ENCODE peak calls at places on chromosomes 12 and 14, in six cellular contexts. E is tibial nerve, Y is stomach, B is sigmoid colon, G is A549, O is H1. Q is an unnamed sample. For H3K4me1, the result is how much of the 10 kb centered on the place peaks cover.

GRCh38 chr12:114990396-114990795 is 306.4 kb upstream of the TBX3 start:
- DNase-seq in G (no peak), O (no peak), Y (no peak), E (no peak), B (no peak), Q (no peak)

GRCh38 chr14:61517861-61518802 is 177.2 kb upstream of the HIF1A start:
- DNase-seq in O (no peak), Y (peak), E (no peak), G (no peak), B (no peak), Q (no peak)

GRCh38 chr14:39383026-39383626 is 49.1 kb downstream of the FBXO33 start:
- DNase-seq in E (no peak), O (no peak), B (no peak), G (no peak), Y (no peak), Q (no peak)

GRCh38 chr12:3673960-3674708 is 78.8 kb downstream of the CRACR2A start:
- DNase-seq in O (no peak), E (no peak), G (no peak), Y (no peak), B (no peak), Q (no peak)

GRCh38 chr14:64303471-64303917 is 9.3 kb upstream of the ESR2 start:
- DNase-seq in G (peak), O (peak), E (no peak), Y (no peak), B (no peak), Q (no peak)

GRCh38 chr14:56810341-56810740 is at the start of gene OTX2:
- DNase-seq in G (no peak), B (no peak), E (no peak), Y (no peak), O (no peak), Q (no peak)

GRCh38 chr14:94098359-94098758 is 12.2 kb upstream of the IFI27 start:
- DNase-seq in Y (no peak), G (no peak), B (no peak), O (no peak), E (no peak), Q (no peak)

GRCh38 chr14:39499514-39499913 is 67.3 kb upstream of the FBXO33 start:
- DNase-seq in G (no peak), E (no peak), O (no peak), Y (no peak), B (no peak), Q (no peak)

GRCh38 chr12:65908147-65908546 is 83.9 kb downstream of the HMGA2 start:
- DNase-seq in E (no peak), O (no peak), G (no peak), B (no peak), Y (no peak), Q (no peak)

GRCh38 chr12:52127683-52128450 is 48.4 kb downstream of the SMIM41 start:
- DNase-seq in Y (no peak), O (no peak), G (no peak), E (no peak), B (no peak), Q (no peak)

GRCh38 chr12:110741795-110742717 is 635 bp downstream of the PPP1CC start:
- DNase-seq in G (no peak), O (no peak), E (peak), B (peak), Y (peak), Q (peak)

GRCh38 chr12:101747695-101748094 is 8.4 kb upstream of the SYCP3 start:
- DNase-seq in Y (no peak), G (no peak), E (no peak), O (no peak), B (no peak), Q (no peak)

GRCh38 chr12:11822071-11822818 is 172.8 kb downstream of the ETV6 start:
- DNase-seq in B (no peak), O (no peak), E (no peak), G (no peak), Y (peak), Q (no peak)

GRCh38 chr12:10829994-10830393 is 3.8 kb upstream of the TAS2R10 start:
- DNase-seq in E (no peak), Y (no peak), O (no peak), B (no peak), G (no peak), Q (no peak)

GRCh38 chr12:109777544-109777943 is 55.7 kb downstream of the TRPV4 start:
- DNase-seq in B (no peak), Y (no peak), O (no peak), E (no peak), G (peak), Q (no peak)

GRCh38 chr12:115543269-115543668 is 734.2 kb downstream of the MED13L start:
- DNase-seq in G (no peak), O (no peak), Y (no peak), B (no peak), E (no peak), Q (no peak)

GRCh38 chr14:92684801-92685560 is 63.4 kb downstream of the LGMN start:
- DNase-seq in E (no peak), G (no peak), Y (no peak), O (no peak), B (peak), Q (peak)

GRCh38 chr14:100824156-100824555 is 1.8 kb upstream of the MEG3 start:
- DNase-seq in O (no peak), B (peak), E (no peak), Y (no peak), G (no peak), Q (no peak)

GRCh38 chr12:26971963-26972362 is 33.7 kb downstream of the FGFR1OP2 start:
- DNase-seq in O (no peak), G (no peak), E (no peak), B (no peak), Y (no peak), Q (no peak)

GRCh38 chr12:116376354-116377193 is 99.1 kb upstream of the MED13L start:
- DNase-seq in Y (no peak), B (no peak), G (peak), O (no peak), E (no peak), Q (no peak)

GRCh38 chr12:89690925-89691324 is 17.7 kb downstream of the ATP2B1 start:
- DNase-seq in O (no peak), B (no peak), E (no peak), G (no peak), Y (no peak), Q (no peak)

GRCh38 chr14:36478782-36479181 is 41.2 kb downstream of the NKX2-1 start:
- DNase-seq in Y (no peak), B (no peak), O (no peak), E (no peak), G (no peak), Q (no peak)

GRCh38 chr12:82414926-82415325 is 56.6 kb downstream of the METTL25 start:
- DNase-seq in G (no peak), B (no peak), O (no peak), E (no peak), Y (no peak), Q (no peak)

GRCh38 chr12:3142386-3142785 is 65.2 kb downstream of the TSPAN9 start:
- DNase-seq in G (no peak), O (no peak), E (no peak), B (no peak), Y (no peak), Q (no peak)

GRCh38 chr12:31363416-31363809 is 37.5 kb upstream of the SINHCAF start:
- DNase-seq in E (no peak), Y (no peak), G (no peak), O (no peak), B (no peak), Q (no peak)

GRCh38 chr14:72545411-72546311 is 348.2 kb downstream of the DPF3 start:
- DNase-seq in O (no peak), B (no peak), G (no peak), E (no peak), Y (no peak), Q (no peak)

GRCh38 chr12:77120695-77121094 is 55.3 kb upstream of the E2F7 start:
- DNase-seq in E (no peak), G (no peak), O (no peak), Y (no peak), B (no peak), Q (no peak)

GRCh38 chr14:103817595-103817994 is 29.8 kb downstream of the PPP1R13B start:
- DNase-seq in B (no peak), Y (no peak), G (no peak), E (no peak), O (no peak), Q (no peak)

GRCh38 chr14:103818422-103818821 is 29.0 kb downstream of the PPP1R13B start:
- DNase-seq in G (no peak), E (no peak), B (no peak), Y (no peak), O (no peak), Q (no peak)

GRCh38 chr14:103819503-103820307 is 27.7 kb downstream of the PPP1R13B start:
- DNase-seq in G (no peak), B (peak), Y (peak), O (peak), E (no peak), Q (peak)

GRCh38 chr14:103820382-103820781 is 27.0 kb downstream of the PPP1R13B start:
- DNase-seq in B (no peak), Y (no peak), E (no peak), O (no peak), G (no peak), Q (no peak)

DNA sequence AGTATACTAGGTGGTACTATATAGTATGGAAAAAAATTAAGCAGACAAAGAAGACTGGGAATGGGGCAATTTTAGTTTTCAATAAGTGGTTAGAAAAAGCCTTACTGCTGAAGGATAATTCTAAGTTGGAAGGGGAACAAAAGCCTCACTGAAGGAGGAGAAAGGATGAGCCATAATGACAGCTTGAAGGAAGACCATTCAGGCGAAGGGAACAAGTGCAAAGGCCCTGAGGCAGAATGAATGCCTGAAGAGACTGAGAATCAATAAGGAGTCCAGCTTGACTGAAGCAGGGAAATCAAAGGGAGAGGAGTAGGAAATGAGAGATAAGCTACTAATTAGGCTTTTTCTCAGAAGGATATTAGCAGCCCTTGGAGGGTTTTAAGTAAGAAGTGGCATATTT is 28.5 kb downstream of the PPP1R13B start:
- DNase-seq in O (no peak), G (no peak), B (no peak), Y (no peak), E (no peak), Q (no peak)
- H3K4me1 ChIP-seq in O (under half), G (under half), B (under half), Y (under half), E (under half), Q (under half)

DNA sequence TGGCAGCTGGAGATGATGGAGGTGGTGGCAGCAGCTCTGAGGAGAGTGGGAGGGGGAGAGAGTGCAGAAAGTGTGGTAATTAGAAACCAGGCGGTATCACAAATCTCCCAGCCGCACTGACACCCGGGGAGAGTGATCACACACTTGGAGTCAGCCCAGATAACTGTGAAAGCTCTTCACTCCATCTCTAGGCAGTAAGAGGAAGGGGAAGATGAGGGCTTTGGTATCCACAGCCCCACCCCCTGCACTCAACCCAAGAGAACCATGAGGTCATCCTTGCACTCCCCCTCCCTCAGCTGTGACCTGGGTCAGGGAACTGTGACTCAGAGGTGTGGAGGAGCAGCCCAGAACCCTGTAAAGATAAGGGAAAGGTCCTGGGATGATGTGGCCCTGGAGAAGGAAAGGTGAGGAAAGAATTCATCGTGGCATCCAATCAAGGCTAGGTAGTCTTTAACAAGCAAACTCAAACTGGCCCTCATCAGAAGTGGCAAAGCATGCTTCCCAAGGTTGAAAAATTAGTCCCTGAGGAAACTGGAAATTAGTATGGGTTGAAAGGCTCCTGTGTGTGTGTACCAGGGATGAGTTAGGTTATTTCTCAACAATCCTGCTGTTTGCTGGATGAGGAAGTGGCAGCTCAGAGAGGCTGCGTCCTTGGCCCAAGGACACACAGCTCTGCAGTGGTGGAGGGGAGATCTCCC is 111.0 kb upstream of the LHX5 start:
- DNase-seq in B (no peak), Y (no peak), O (no peak), G (no peak), E (no peak), Q (no peak)
- TF ChIP-seq EP300 in B (no peak), Y (no peak), O (no peak), G (no peak), E (no peak), Q (no peak)

DNA sequence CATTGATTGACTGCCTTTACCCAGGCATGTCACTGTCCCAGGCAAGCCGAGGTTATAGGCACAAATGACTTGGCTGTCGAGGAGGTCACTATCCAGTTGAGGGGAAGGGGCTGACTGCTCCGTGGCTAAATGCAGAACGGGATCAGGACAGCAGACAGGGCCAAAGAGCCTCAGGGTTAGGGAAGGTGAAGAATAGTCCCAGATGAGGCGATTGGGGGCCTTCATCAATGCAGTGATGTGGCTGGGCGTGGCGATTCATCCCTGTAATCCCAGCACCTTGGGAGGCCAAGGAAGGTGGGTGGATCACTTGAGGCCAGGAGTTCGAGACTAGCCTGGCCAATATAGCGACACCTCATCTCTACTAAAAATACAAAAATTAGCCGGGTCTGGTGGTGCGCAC is 10.7 kb upstream of the GLT1D1 start:
- DNase-seq in Y (no peak), B (no peak), G (no peak), O (no peak), E (no peak), Q (no peak)
- H3K4me1 ChIP-seq in Y (under half), B (under half), G (under half), O (under half), E (under half), Q (under half)

GRCh38 chr14:35352274-35353233 is 52.0 kb downstream of the NFKBIA start:
- DNase-seq in Y (no peak), O (no peak), B (peak), E (no peak), G (no peak), Q (peak)
- TF ChIP-seq EP300 in Y (no peak), O (no peak), B (no peak), E (peak), G (no peak), Q (no peak)

DNA sequence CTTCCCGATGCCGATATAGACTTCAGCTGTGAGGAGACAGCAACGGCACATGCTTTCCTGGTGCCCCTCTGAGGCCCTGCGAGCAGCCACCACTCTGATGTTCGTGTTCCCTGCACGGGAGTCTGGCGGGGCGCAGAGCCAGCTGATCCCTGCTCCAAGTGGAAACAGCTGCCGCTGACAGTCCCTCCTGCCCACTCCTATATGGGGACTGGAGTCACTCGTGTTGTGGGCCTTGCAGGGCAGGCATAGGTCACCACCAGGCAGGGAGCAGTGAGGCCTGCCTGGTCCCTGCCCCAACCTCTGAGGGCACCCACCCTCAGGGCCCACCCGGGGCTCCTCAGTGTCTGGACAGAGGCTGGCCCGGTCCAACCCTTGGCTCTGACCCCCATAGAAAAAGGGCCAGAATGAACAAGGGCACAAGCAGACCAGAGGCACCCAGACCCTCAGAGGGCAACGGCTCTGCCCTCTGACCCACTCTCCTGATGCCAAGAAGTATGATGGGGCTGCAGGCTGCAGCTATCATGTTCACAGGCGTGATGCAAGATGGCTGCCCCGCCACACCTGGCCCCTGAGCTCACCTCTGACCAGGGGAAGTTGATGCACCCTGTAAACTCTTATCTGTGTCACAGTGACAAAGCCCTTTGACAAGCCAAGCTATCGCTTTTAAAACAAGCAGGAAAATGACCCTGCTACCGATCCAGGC is 181.6 kb downstream of the CALM1 start:
- DNase-seq in E (no peak), G (no peak), O (no peak), B (no peak), Y (no peak), Q (peak)
- H3K4me1 ChIP-seq in E (under half), G (under half), O (under half), B (under half), Y (under half), Q (under half)

GRCh38 chr14:24693353-24693737 is 59.4 kb upstream of the GZMB start:
- DNase-seq in G (no peak), B (no peak), O (no peak), Y (no peak), E (no peak), Q (no peak)

GRCh38 chr14:24694680-24695079 is 60.7 kb upstream of the GZMB start:
- DNase-seq in Y (no peak), G (no peak), B (no peak), O (no peak), E (no peak), Q (no peak)

GRCh38 chr14:24690492-24690891 is 56.5 kb upstream of the GZMB start:
- DNase-seq in G (no peak), O (peak), E (no peak), Y (no peak), B (no peak), Q (no peak)

GRCh38 chr14:24693941-24694507 is 60.0 kb upstream of the GZMB start:
- DNase-seq in Y (no peak), G (no peak), B (no peak), O (no peak), E (no peak), Q (no peak)

GRCh38 chr14:24692382-24693352 is 58.7 kb upstream of the GZMB start:
- DNase-seq in Y (no peak), E (no peak), G (no peak), O (no peak), B (no peak), Q (no peak)
- TF ChIP-seq EP300 in Y (no peak), E (no peak), G (no peak), O (no peak), B (no peak), Q (no peak)

GRCh38 chr12:121792607-121793500 is 634 bp downstream of the RHOF start:
- DNase-seq in O (no peak), B (no peak), G (no peak), E (no peak), Y (peak), Q (peak)

GRCh38 chr12:121793501-121793835 is at the start of gene RHOF:
- DNase-seq in B (no peak), Y (peak), O (no peak), G (no peak), E (no peak), Q (peak)

GRCh38 chr12:121793836-121794531 is 496 bp upstream of the RHOF start:
- DNase-seq in E (peak), G (peak), O (peak), B (peak), Y (peak), Q (peak)

GRCh38 chr12:121795029-121795977 is 1.8 kb upstream of the RHOF start:
- DNase-seq in O (peak), E (peak), B (peak), G (peak), Y (peak), Q (peak)

GRCh38 chr12:121794532-121795028 is 1.1 kb upstream of the RHOF start:
- DNase-seq in Y (no peak), B (peak), E (no peak), G (no peak), O (no peak), Q (no peak)
- H3K4me1 ChIP-seq in Y (half or more), B (half or more), E (half or more), G (half or more), O (under half), Q (half or more)

GRCh38 chr12:108630481-108631207 is 3.0 kb downstream of the SELPLG start:
- DNase-seq in O (no peak), G (no peak), B (no peak), Y (no peak), E (no peak), Q (no peak)

GRCh38 chr12:108627134-108627920 is 6.4 kb downstream of the SELPLG start:
- DNase-seq in O (no peak), G (no peak), B (no peak), Y (no peak), E (no peak), Q (no peak)

GRCh38 chr12:108629156-108629555 is 4.5 kb downstream of the SELPLG start:
- DNase-seq in Y (no peak), O (no peak), E (no peak), B (no peak), G (no peak), Q (no peak)

GRCh38 chr12:108633081-108633533 is 587 bp downstream of the SELPLG start:
- DNase-seq in E (no peak), G (no peak), Y (no peak), O (no peak), B (peak), Q (no peak)

DNA sequence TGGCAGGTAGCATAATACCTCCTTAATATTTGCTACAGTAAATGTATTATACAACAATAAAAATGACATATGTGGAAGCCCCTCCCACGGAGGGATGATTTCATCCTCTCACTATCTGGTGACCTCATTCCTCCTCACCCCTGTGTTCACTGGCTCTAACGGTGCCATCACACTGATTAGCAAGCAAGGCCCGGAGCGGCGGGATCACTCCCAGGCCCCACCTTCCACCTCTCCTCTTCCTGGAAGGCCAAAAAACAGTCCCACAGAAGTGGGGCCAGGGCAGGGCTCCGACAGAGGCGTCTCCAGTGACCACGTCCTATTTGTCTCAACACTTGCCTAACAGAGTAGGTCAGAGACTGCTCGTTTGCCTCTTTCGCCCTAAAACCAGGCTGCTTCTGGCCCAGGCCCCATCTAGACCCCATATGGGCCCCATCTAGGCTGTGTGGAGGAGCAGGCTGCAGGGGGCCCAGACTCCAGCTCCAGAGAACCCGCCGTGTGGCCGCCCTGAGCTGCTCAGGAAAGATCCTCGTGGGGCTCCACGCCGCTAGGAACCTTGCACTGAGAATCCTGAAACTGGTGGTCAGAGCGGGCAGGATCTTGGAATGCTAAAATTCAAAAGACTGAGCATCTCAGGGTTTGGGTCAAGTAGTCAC is 3.7 kb downstream of the SELPLG start:
- DNase-seq in Y (no peak), O (no peak), G (no peak), E (no peak), B (no peak), Q (peak)
- TF ChIP-seq EP300 in Y (no peak), O (no peak), G (no peak), E (no peak), B (no peak), Q (no peak)

GRCh38 chr14:98170580-98170979 is 1101.4 kb downstream of the BCL11B start:
- DNase-seq in O (no peak), E (no peak), G (no peak), Y (no peak), B (no peak), Q (no peak)
- H3K4me1 ChIP-seq in O (under half), E (under half), G (under half), Y (under half), B (under half), Q (under half)